ENCODE peak calls at places on chromosome X, in ten cellular contexts. V is CD4-positive, alpha-beta T cell; C is tibial artery; X is PC-9; A is fibroblast of lung; P is CD8-positive, alpha-beta T cell; M is pancreas; F is astrocyte; U is A549; N is sigmoid colon. T is an unnamed sample.

GRCh38 chrX:153647461-153648357 is 706 bp downstream of the DUSP9 start:
- DNase-seq in V (no peak), C (no peak), X (no peak), A (no peak), P (no peak), M (peak), F (no peak), U (no peak), N (peak), T (peak)

GRCh38 chrX:80708781-80709180 is 100.9 kb downstream of the BRWD3 start:
- DNase-seq in V (no peak), C (no peak), X (no peak), A (no peak), P (no peak), M (no peak), F (no peak), U (no peak), N (no peak), T (no peak)

GRCh38 chrX:31320740-31321139 is 248.9 kb upstream of the FTHL17 start:
- DNase-seq in V (no peak), C (no peak), X (no peak), A (no peak), P (no peak), M (no peak), F (no peak), U (no peak), N (no peak), T (no peak)

GRCh38 chrX:150880808-150881165 is 17.7 kb downstream of the CD99L2 start:
- DNase-seq in V (no peak), C (no peak), X (no peak), A (no peak), P (no peak), M (no peak), F (no peak), U (no peak), N (no peak), T (no peak)

GRCh38 chrX:102765217-102765616 is 44.7 kb downstream of the GPRASP3 start:
- DNase-seq in V (no peak), C (peak), X (no peak), A (peak), P (no peak), M (no peak), F (peak), U (peak), N (peak), T (no peak)

GRCh38 chrX:31039327-31039711 is 32.5 kb downstream of the FTHL17 start:
- DNase-seq in V (no peak), C (no peak), X (no peak), A (no peak), P (no peak), M (no peak), F (no peak), U (no peak), N (no peak), T (no peak)

GRCh38 chrX:118239471-118239870 is 106.4 kb upstream of the WDR44 start:
- DNase-seq in V (no peak), C (no peak), X (no peak), A (peak), P (no peak), M (no peak), F (peak), U (no peak), N (no peak), T (no peak)

GRCh38 chrX:130885508-130885907 is 17.5 kb downstream of the ENOX2 start:
- DNase-seq in V (no peak), C (no peak), X (no peak), A (no peak), P (no peak), M (no peak), F (no peak), U (no peak), N (no peak), T (no peak)

GRCh38 chrX:102837843-102838242 is 99.2 kb upstream of the RAB40AL start:
- DNase-seq in V (no peak), C (no peak), X (no peak), A (peak), P (no peak), M (no peak), F (no peak), U (no peak), N (no peak), T (no peak)

GRCh38 chrX:56813318-56813837 is 84.3 kb downstream of the NBDY start:
- DNase-seq in V (peak), C (peak), X (no peak), A (peak), P (peak), M (peak), F (peak), U (no peak), N (no peak), T (no peak)

GRCh38 chrX:15680401-15680800 is 15.8 kb upstream of the CLTRN start:
- DNase-seq in V (no peak), C (no peak), X (no peak), A (peak), P (no peak), M (no peak), F (peak), U (no peak), N (no peak), T (no peak)

GRCh38 chrX:98362630-98363029 is 1478.9 kb downstream of the RPA4 start:
- DNase-seq in V (no peak), C (no peak), X (no peak), A (no peak), P (no peak), M (no peak), F (no peak), U (no peak), N (no peak), T (no peak)

GRCh38 chrX:153564047-153564606 is 34.8 kb downstream of the CCNQ start:
- DNase-seq in V (no peak), C (no peak), X (no peak), A (no peak), P (no peak), M (no peak), F (no peak), U (no peak), N (no peak), T (no peak)

GRCh38 chrX:56802921-56803848 is 74.1 kb downstream of the NBDY start:
- DNase-seq in V (peak), C (peak), X (no peak), A (peak), P (peak), M (peak), F (peak), U (no peak), N (peak), T (peak)

GRCh38 chrX:33156152-33156726 is 55.1 kb downstream of the DMD start:
- DNase-seq in V (no peak), C (no peak), X (no peak), A (no peak), P (no peak), M (no peak), F (no peak), U (no peak), N (no peak), T (no peak)

GRCh38 chrX:35406386-35406785 is 391.8 kb upstream of the MAGEB16 start:
- DNase-seq in V (no peak), C (no peak), X (no peak), A (no peak), P (no peak), M (no peak), F (no peak), U (no peak), N (no peak), T (no peak)

GRCh38 chrX:115561605-115562491 is 874 bp downstream of the PLS3 start:
- DNase-seq in V (no peak), C (peak), X (peak), A (peak), P (no peak), M (peak), F (no peak), U (peak), N (peak), T (peak)

GRCh38 chrX:43679778-43680177 is 23.7 kb downstream of the MAOA start:
- DNase-seq in V (no peak), C (no peak), X (no peak), A (no peak), P (no peak), M (no peak), F (no peak), U (no peak), N (no peak), T (no peak)

GRCh38 chrX:124232523-124233201 is 99.8 kb upstream of the TEX13D start:
- DNase-seq in V (no peak), C (no peak), X (no peak), A (peak), P (peak), M (no peak), F (peak), U (no peak), N (no peak), T (no peak)

GRCh38 chrX:120269379-120270035 is 18.9 kb downstream of the ZBTB33 start:
- DNase-seq in V (no peak), C (no peak), X (no peak), A (no peak), P (no peak), M (no peak), F (no peak), U (no peak), N (no peak), T (no peak)

GRCh38 chrX:150768132-150768485 is 74.9 kb downstream of the MTMR1 start:
- DNase-seq in V (no peak), C (no peak), X (no peak), A (no peak), P (no peak), M (no peak), F (no peak), U (no peak), N (no peak), T (no peak)

GRCh38 chrX:108261541-108262218 is 170.1 kb downstream of the ATG4A start:
- DNase-seq in V (no peak), C (no peak), X (no peak), A (peak), P (no peak), M (no peak), F (peak), U (peak), N (no peak), T (no peak)

GRCh38 chrX:16963216-16963615 is 16.8 kb downstream of the REPS2 start:
- DNase-seq in V (no peak), C (no peak), X (peak), A (peak), P (no peak), M (no peak), F (peak), U (no peak), N (no peak), T (no peak)

GRCh38 chrX:41720125-41720780 is 3.7 kb upstream of the GPR82 start:
- DNase-seq in V (no peak), C (no peak), X (no peak), A (peak), P (peak), M (no peak), F (peak), U (no peak), N (no peak), T (no peak)

GRCh38 chrX:70234355-70234754 is at the start of gene AWAT1:
- DNase-seq in V (no peak), C (no peak), X (peak), A (no peak), P (no peak), M (no peak), F (no peak), U (no peak), N (no peak), T (no peak)

GRCh38 chrX:5870238-5870637 is 358.4 kb downstream of the NLGN4X start:
- DNase-seq in V (no peak), C (no peak), X (no peak), A (peak), P (no peak), M (no peak), F (peak), U (no peak), N (no peak), T (no peak)

GRCh38 chrX:54807524-54808108 is at the start of gene MAGED2:
- DNase-seq in V (peak), C (peak), X (no peak), A (peak), P (peak), M (no peak), F (no peak), U (no peak), N (no peak), T (no peak)

GRCh38 chrX:110795645-110796510 is at the start of gene CHRDL1:
- DNase-seq in V (no peak), C (peak), X (no peak), A (peak), P (peak), M (peak), F (peak), U (peak), N (peak), T (peak)

GRCh38 chrX:104921606-104922205 is 298.8 kb downstream of the TEX13A start:
- DNase-seq in V (no peak), C (no peak), X (no peak), A (peak), P (no peak), M (no peak), F (no peak), U (no peak), N (peak), T (no peak)

GRCh38 chrX:139554367-139554766 is 23.8 kb downstream of the F9 start:
- DNase-seq in V (no peak), C (no peak), X (no peak), A (no peak), P (no peak), M (no peak), F (no peak), U (no peak), N (no peak), T (no peak)

GRCh38 chrX:72107320-72107719 is 24.4 kb downstream of the RTL5 start:
- DNase-seq in V (no peak), C (no peak), X (no peak), A (no peak), P (peak), M (peak), F (no peak), U (peak), N (no peak), T (no peak)

GRCh38 chrX:47327902-47328301 is 42.5 kb upstream of the ZNF157 start:
- DNase-seq in V (no peak), C (no peak), X (no peak), A (no peak), P (no peak), M (no peak), F (no peak), U (no peak), N (no peak), T (no peak)

GRCh38 chrX:64218023-64218422 is 12.4 kb downstream of the ASB12 start:
- DNase-seq in V (no peak), C (no peak), X (no peak), A (no peak), P (no peak), M (no peak), F (no peak), U (no peak), N (no peak), T (no peak)

GRCh38 chrX:129738466-129739308 is at the start of gene XPNPEP2:
- DNase-seq in V (no peak), C (no peak), X (no peak), A (no peak), P (no peak), M (no peak), F (no peak), U (no peak), N (peak), T (no peak)

GRCh38 chrX:123860506-123860840 is 620 bp downstream of the XIAP start:
- DNase-seq in V (peak), C (no peak), X (peak), A (no peak), P (peak), M (no peak), F (no peak), U (no peak), N (no peak), T (no peak)

GRCh38 chrX:22383988-22384387 is 111.3 kb downstream of the CBLL2 start:
- DNase-seq in V (no peak), C (no peak), X (no peak), A (no peak), P (no peak), M (no peak), F (no peak), U (no peak), N (no peak), T (no peak)

GRCh38 chrX:103722505-103722904 is 11.8 kb downstream of the TMEM31 start:
- DNase-seq in V (no peak), C (no peak), X (no peak), A (peak), P (no peak), M (no peak), F (peak), U (no peak), N (no peak), T (no peak)

DNA sequence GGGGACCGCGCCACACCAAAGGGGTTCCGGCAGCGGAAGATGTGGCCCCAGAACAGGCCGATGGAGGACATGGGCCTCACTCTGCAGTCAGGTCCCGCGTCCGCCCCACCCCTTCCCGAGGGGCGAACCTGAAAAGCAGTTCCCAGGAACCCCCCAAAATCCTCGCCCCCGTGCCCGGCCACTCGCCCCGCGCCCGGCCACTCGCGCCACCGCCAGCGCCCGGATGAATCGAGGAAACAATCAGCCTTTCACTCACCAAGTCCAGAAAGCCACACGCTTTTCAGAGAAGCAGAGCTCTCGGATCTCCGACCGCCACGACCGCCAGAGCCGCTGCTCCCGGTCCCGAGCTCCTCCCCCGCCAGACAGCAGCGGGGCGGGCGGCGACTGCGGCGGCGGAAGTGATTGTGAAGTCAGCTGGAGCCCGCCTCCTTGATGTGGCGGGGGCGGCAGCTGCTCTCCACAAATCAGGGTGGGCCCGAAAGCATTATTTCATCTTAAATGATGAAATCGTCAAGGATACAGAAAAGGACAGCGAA is at the start of gene PJA1:
- DNase-seq in V (peak), C (peak), X (peak), A (peak), P (peak), M (peak), F (peak), U (peak), N (peak), T (peak)
- H3K27ac ChIP-seq in V (peak), C (peak), X (no peak), A (peak), P (peak), M (peak), F (peak), U (peak), N (peak), T (peak)

GRCh38 chrX:148984238-148984637 is 483.8 kb downstream of the AFF2 start:
- DNase-seq in V (no peak), C (no peak), X (no peak), A (no peak), P (no peak), M (no peak), F (no peak), U (no peak), N (no peak), T (no peak)

GRCh38 chrX:148976571-148976970 is 476.2 kb downstream of the AFF2 start:
- DNase-seq in V (no peak), C (no peak), X (no peak), A (no peak), P (no peak), M (no peak), F (no peak), U (no peak), N (no peak), T (no peak)

GRCh38 chrX:148979786-148980185 is 479.4 kb downstream of the AFF2 start:
- DNase-seq in V (no peak), C (no peak), X (no peak), A (no peak), P (no peak), M (no peak), F (no peak), U (no peak), N (no peak), T (no peak)
- H3K27ac ChIP-seq in V (no peak), C (no peak), X (no peak), A (no peak), P (no peak), M (no peak), F (no peak), U (no peak), N (no peak), T (no peak)

DNA sequence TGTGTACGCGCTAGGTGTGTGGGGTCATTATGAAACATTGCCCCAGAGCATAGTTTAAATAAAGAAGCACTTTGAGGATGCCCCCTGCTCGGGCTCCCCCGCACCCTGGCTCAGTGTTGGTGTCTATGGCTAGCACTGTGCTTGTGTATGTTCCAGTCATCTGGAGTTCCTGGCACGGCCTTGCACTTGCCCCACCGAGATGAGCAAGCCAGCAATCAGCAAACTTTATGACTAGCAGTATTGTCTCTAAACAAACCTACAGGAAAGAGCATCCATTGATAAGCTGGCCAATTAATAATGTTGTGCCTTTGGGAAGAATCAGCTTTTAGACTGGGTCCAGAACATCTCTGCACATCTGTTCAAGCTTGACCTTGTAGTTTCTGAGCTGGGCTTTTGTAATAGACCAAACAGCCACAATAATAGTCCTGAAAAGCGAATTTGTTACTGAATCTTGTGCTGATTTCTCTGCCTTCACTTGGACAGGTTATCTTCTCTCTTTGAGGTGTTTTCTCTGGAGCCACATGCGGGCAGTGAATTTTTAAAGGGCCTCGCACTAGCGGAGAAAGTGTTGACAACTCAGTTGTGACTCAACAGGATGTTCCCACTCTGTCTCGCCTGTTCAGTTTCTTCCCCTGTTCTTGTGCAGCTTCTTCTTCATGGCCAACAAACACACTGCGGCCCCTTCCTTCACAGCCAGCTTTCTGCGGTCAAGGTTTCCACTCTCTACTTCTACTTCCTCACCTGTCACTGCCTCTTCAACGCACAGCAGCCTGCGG is 895 bp upstream of the SHROOM4 start:
- DNase-seq in V (no peak), C (peak), X (no peak), A (peak), P (no peak), M (no peak), F (peak), U (no peak), N (no peak), T (no peak)
- H3K27ac ChIP-seq in V (no peak), C (peak), X (no peak), A (peak), P (no peak), M (no peak), F (peak), U (no peak), N (peak), T (peak)

DNA sequence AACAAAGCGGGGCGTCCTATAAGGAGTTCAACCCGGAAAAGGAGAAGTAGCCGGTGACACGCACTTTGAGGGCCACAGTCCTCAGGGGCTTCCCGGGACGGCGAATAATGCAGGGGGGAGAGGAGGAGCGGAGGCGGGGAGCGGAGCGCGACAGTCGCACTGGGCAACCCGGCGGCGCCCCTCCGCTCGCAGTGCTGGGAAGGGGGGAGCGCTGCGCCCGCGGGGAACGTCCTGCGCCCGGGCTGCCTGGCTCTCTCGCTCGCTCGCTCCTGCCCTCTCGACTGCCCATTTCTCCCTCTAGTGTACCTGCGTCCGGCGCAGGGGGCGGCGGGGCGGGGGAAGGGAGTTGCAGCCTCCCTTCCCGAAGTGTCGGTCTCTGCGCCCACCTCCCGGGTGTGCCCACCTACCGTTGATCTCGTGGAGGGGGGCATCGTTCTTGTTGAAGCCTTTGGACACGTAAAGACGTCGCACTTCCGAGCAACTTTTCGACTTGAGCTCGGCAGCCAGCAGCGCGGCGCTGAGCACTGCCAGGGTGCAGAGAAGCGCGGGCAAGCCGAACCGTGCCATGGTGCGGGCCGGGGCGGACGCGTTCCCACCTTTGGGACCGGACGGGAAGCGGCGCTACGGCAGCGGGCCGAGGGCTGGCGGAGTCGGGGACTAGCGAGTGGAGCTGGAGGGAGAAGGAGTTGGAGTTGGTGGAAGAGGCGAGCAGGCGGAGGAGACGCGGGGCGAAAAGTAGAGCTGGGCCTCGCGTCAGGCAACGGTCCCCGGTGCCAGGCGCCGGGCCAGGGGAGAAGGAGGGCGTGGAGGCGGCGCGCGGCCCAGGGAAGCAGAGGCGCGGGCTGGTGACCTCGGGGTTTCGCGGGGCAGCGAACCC is 652 bp downstream of the GPC4 start:
- DNase-seq in V (no peak), C (no peak), X (no peak), A (peak), P (no peak), M (peak), F (peak), U (peak), N (peak), T (peak)
- H3K27ac ChIP-seq in V (no peak), C (peak), X (no peak), A (no peak), P (no peak), M (peak), F (no peak), U (no peak), N (peak), T (peak)